ENCODE peak calls at places on chromosomes 7 and 10, in seven cellular contexts. Q is T1000, G is fibroblast of lung, M is progenitor cell of endocrine pancreas, E is D721Med, R is KBM-7, F is activated T-cell treated with anti-CD3 and anti-CD28 coated beads for 1 hour. P is an unnamed sample.

GRCh38 chr7:21965318-21965717 is 19.6 kb upstream of the CDCA7L start:
- DNase-seq in M (no peak), R (no peak), E (no peak), Q (no peak), G (no peak), F (no peak), P (no peak)

GRCh38 chr7:112204776-112205347 is 1.3 kb downstream of the DOCK4 start:
- DNase-seq in E (no peak), M (no peak), R (peak; percentile 49), F (no peak), Q (no peak), G (peak; percentile 5), P (no peak)

GRCh38 chr7:91949221-91950009 is 8.8 kb downstream of the AKAP9 start:
- DNase-seq in E (no peak), R (no peak), Q (no peak), G (peak; percentile 61), M (no peak), F (no peak), P (no peak)

GRCh38 chr10:92291921-92292860 is 1.2 kb downstream of the MARCHF5 start:
- DNase-seq in F (peak; percentile 6), M (peak; percentile 12), G (peak; percentile 51), R (peak; percentile 66), Q (no peak), E (no peak), P (peak; percentile 11)

GRCh38 chr7:77783111-77783510 is 15.1 kb downstream of the TMEM60 start:
- DNase-seq in R (no peak), F (no peak), Q (no peak), M (no peak), E (no peak), G (peak; percentile 42), P (no peak)

GRCh38 chr7:73988197-73988596 is 39.8 kb upstream of the ELN start:
- DNase-seq in R (no peak), M (no peak), Q (peak; percentile 38), F (no peak), E (no peak), G (peak; percentile 74), P (no peak)

GRCh38 chr7:115096262-115096661 is 174.4 kb downstream of the MDFIC start:
- DNase-seq in M (no peak), E (no peak), G (no peak), R (no peak), F (no peak), Q (no peak), P (no peak)

GRCh38 chr7:94972296-94972695 is 64.9 kb downstream of the PPP1R9A start:
- DNase-seq in E (no peak), F (no peak), Q (no peak), G (peak; percentile 88), M (no peak), R (no peak), P (no peak)

GRCh38 chr7:144436500-144436899 is 33.0 kb upstream of the NOBOX start:
- DNase-seq in Q (no peak), G (no peak), M (no peak), R (no peak), E (no peak), F (no peak), P (no peak)

GRCh38 chr7:135367114-135367513 is 133.5 kb downstream of the STRA8 start:
- DNase-seq in G (no peak), Q (no peak), M (no peak), E (no peak), F (no peak), R (no peak), P (no peak)

GRCh38 chr10:5305374-5305773 is 59.4 kb upstream of the UCN3 start:
- DNase-seq in E (no peak), F (no peak), Q (no peak), M (no peak), G (no peak), R (no peak), P (no peak)

GRCh38 chr7:108455833-108456677 is at the start of gene NRCAM:
- DNase-seq in G (peak; percentile 68), E (peak; percentile 84), F (no peak), R (peak; percentile 41), Q (no peak), M (peak; percentile 79), P (no peak)

GRCh38 chr10:45624724-45625123 is 47.8 kb downstream of the ZFAND4 start:
- DNase-seq in E (no peak), F (no peak), Q (no peak), G (no peak), R (no peak), M (no peak), P (no peak)

GRCh38 chr10:86254081-86254480 is 112.5 kb downstream of the GRID1 start:
- DNase-seq in Q (no peak), R (no peak), F (no peak), M (no peak), E (no peak), G (no peak), P (no peak)

GRCh38 chr7:123120286-123120685 is 79.5 kb downstream of the SLC13A1 start:
- DNase-seq in M (no peak), F (no peak), E (no peak), Q (no peak), R (no peak), G (peak; percentile 66), P (no peak)

GRCh38 chr7:70497793-70498192 is 634.2 kb upstream of the GALNT17 start:
- DNase-seq in E (no peak), G (no peak), F (no peak), Q (no peak), R (no peak), M (no peak), P (no peak)

GRCh38 chr10:614772-615582 is 74.5 kb downstream of the DIP2C start:
- DNase-seq in F (no peak), E (no peak), G (peak; percentile 42), R (no peak), M (no peak), Q (no peak), P (no peak)

GRCh38 chr7:38973760-38974159 is 3.9 kb upstream of the POU6F2 start:
- DNase-seq in R (no peak), E (no peak), M (no peak), G (no peak), F (no peak), Q (no peak), P (no peak)

GRCh38 chr7:119594956-119595355 is 678.0 kb upstream of the KCND2 start:
- DNase-seq in E (no peak), M (no peak), F (no peak), Q (no peak), R (no peak), G (no peak), P (no peak)

GRCh38 chr10:5147255-5147980 is 37.5 kb downstream of the AKR1C8 start:
- DNase-seq in F (no peak), Q (no peak), G (no peak), R (no peak), M (no peak), E (no peak), P (no peak)

P was measured in activated T-helper 1 cell treated with Interleukin-2 at 50 U/mL for 16 hours.